ENCODE peak calls at places on chromosomes 11 and 22, in nine cellular contexts. Z, G, U, H, C, S, V, O and R are unnamed samples. For H3K4me1, the result is how much of the 10 kb centered on the place peaks cover.

GRCh38 chr22:19546680-19547079 is 22.5 kb upstream of the CLDN5 start:
- DNase-seq in Z (no peak), G (no peak), U (no peak), H (no peak), C (no peak), S (no peak), V (no peak), O (no peak), R (no peak)

GRCh38 chr11:47282462-47282861 is 12.5 kb downstream of the MADD start:
- DNase-seq in Z (no peak), G (no peak), U (no peak), H (no peak), C (no peak), S (no peak), V (no peak), O (no peak), R (no peak)

GRCh38 chr22:44698531-44699421 is 3.2 kb upstream of the PRR5 start:
- DNase-seq in Z (peak), G (no peak), U (peak), H (peak), C (peak), S (no peak), V (no peak), O (no peak), R (no peak)

GRCh38 chr22:19818264-19819208 is 36.1 kb downstream of the GNB1L start:
- DNase-seq in Z (no peak), G (no peak), U (no peak), H (no peak), C (no peak), S (no peak), V (peak), O (peak), R (no peak)

GRCh38 chr11:71062199-71062598 is 190.2 kb downstream of the SHANK2 start:
- DNase-seq in Z (no peak), G (no peak), U (no peak), H (no peak), C (no peak), S (no peak), V (no peak), O (no peak), R (no peak)

GRCh38 chr11:18209058-18209457 is 27.5 kb downstream of the SAA4 start:
- DNase-seq in Z (no peak), G (no peak), U (no peak), H (no peak), C (no peak), S (no peak), V (no peak), O (no peak), R (no peak)

GRCh38 chr11:95429376-95429907 is 198.4 kb upstream of the SESN3 start:
- DNase-seq in Z (no peak), G (no peak), U (no peak), H (no peak), C (no peak), S (no peak), V (no peak), O (no peak), R (no peak)

GRCh38 chr22:49958462-49958921 is 2.1 kb upstream of the PIM3 start:
- DNase-seq in Z (no peak), G (no peak), U (no peak), H (no peak), C (no peak), S (no peak), V (no peak), O (peak), R (no peak)

GRCh38 chr11:60985991-60986915 is 14.8 kb downstream of the CD6 start:
- DNase-seq in Z (no peak), G (no peak), U (no peak), H (peak), C (no peak), S (peak), V (peak), O (peak), R (peak)

GRCh38 chr11:129852125-129852740 is 36.6 kb downstream of the TMEM45B start:
- DNase-seq in Z (no peak), G (no peak), U (no peak), H (no peak), C (no peak), S (no peak), V (no peak), O (no peak), R (no peak)

GRCh38 chr11:109309153-109309552 is 112.8 kb upstream of the C11orf87 start:
- DNase-seq in Z (no peak), G (no peak), U (peak), H (no peak), C (peak), S (no peak), V (no peak), O (no peak), R (no peak)

GRCh38 chr11:95585071-95585751 is 204.4 kb downstream of the FAM76B start:
- DNase-seq in Z (no peak), G (no peak), U (no peak), H (no peak), C (no peak), S (no peak), V (no peak), O (no peak), R (peak)

GRCh38 chr22:33923660-33924246 is 3.5 kb upstream of the LARGE1 start:
- DNase-seq in Z (peak), G (no peak), U (peak), H (no peak), C (peak), S (peak), V (peak), O (no peak), R (peak)

GRCh38 chr11:18775492-18776292 is 15.9 kb downstream of the PTPN5 start:
- DNase-seq in Z (peak), G (peak), U (peak), H (peak), C (peak), S (peak), V (peak), O (peak), R (no peak)

DNA sequence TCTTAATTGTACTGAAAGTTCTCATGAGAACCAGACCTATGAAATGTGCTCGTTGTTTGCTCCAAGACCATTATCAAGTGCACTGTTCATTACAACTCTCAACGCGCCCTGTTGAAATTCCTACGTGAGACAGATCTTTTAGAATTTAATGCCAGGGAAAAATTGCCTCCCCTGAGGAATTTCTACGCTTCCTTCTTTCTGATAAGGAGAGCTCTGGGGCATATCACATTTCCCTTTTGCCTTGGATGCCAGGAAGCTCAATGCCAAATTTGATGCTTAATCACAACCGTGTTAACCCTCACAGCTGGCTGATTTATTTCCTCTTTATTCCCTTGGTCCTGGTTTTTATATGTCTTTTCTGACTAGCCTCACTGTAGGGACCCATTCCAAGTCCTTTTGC is 109.3 kb downstream of the MICAL2 start:
- DNase-seq in Z (no peak), G (no peak), U (peak), H (no peak), C (no peak), S (no peak), V (no peak), O (no peak), R (no peak)
- H3K4me1 ChIP-seq in Z (under half), G (under half), U (under half), H (under half), C (under half), S (under half), V (half or more), O (half or more), R (under half)

DNA sequence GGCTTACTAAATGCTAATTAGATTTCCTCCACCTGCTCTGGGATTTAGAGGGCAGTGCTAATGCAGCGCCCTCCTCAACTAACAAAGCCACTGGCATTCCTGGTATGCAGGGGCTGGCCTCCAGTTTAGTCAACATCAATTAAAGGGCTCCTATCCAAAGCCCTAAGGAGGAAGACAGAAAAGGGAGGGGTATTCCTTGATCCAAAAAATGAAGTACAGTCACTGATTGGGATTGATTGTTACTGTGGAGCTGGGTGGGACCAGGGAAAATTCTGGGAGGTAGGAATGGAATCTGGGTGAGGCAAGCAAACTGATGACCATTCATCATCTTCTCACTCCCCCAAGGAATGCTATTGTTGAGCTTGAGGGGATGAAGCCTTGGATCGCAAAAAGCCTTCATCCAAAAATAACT is 52.2 kb downstream of the GAB2 start:
- DNase-seq in Z (peak), G (no peak), U (peak), H (no peak), C (no peak), S (no peak), V (no peak), O (no peak), R (peak)
- H3K27ac ChIP-seq in Z (peak), G (no peak), U (no peak), H (no peak), C (no peak), S (no peak), V (peak), O (peak), R (no peak)

GRCh38 chr11:67470337-67471002 is 1.4 kb upstream of the TMEM134 start:
- DNase-seq in Z (no peak), G (no peak), U (no peak), H (no peak), C (no peak), S (no peak), V (no peak), O (no peak), R (no peak)
- H3K4me1 ChIP-seq in Z (under half), G (under half), U (under half), H (under half), C (under half), S (under half), V (under half), O (under half), R (under half)

GRCh38 chr11:111329306-111330204 is 31.2 kb downstream of the POU2AF3 start:
- DNase-seq in Z (no peak), G (no peak), U (no peak), H (no peak), C (no peak), S (peak), V (no peak), O (no peak), R (no peak)
- H3K27ac ChIP-seq in Z (no peak), G (no peak), U (no peak), H (no peak), C (no peak), S (peak), V (no peak), O (no peak), R (no peak)

GRCh38 chr11:73267122-73267846 is 4.9 kb upstream of the P2RY6 start:
- DNase-seq in Z (no peak), G (no peak), U (no peak), H (no peak), C (no peak), S (no peak), V (no peak), O (no peak), R (no peak)

GRCh38 chr11:73268671-73269271 is 3.4 kb upstream of the P2RY6 start:
- DNase-seq in Z (no peak), G (no peak), U (no peak), H (no peak), C (no peak), S (no peak), V (no peak), O (peak), R (no peak)

GRCh38 chr11:73266644-73267015 is 5.5 kb upstream of the P2RY6 start:
- DNase-seq in Z (no peak), G (no peak), U (no peak), H (no peak), C (no peak), S (no peak), V (no peak), O (no peak), R (no peak)

GRCh38 chr11:73269353-73270088 is 2.6 kb upstream of the P2RY6 start:
- DNase-seq in Z (no peak), G (no peak), U (no peak), H (no peak), C (peak), S (no peak), V (no peak), O (peak), R (peak)

GRCh38 chr11:73267921-73268540 is 4.1 kb upstream of the P2RY6 start:
- DNase-seq in Z (no peak), G (no peak), U (no peak), H (no peak), C (no peak), S (no peak), V (no peak), O (no peak), R (no peak)
- H3K4me1 ChIP-seq in Z (under half), G (under half), U (under half), H (under half), C (under half), S (under half), V (under half), O (under half), R (under half)

DNA sequence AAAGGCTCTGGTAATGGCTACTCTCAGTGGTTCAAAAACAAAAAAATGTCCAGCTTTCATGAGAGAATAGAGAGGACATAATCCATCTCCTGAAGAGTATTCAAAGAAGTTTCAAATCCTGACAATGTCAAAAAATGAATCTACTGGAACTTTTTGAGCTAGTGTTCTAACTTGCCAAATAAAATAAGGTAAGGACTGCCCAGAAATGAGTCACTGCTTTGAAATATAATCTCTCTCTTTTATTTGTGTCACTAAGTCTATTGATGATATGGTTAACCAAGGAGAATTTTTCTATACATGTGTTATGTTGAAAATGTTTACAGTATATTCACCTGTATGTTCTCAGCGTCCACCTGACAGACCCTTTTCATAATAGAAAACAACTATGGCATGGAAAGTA is 3.4 kb downstream of the GUCY1A2 start:
- DNase-seq in Z (no peak), G (no peak), U (no peak), H (no peak), C (no peak), S (no peak), V (no peak), O (no peak), R (no peak)
- H3K27ac ChIP-seq in Z (no peak), G (no peak), U (no peak), H (no peak), C (no peak), S (no peak), V (no peak), O (no peak), R (no peak)

DNA sequence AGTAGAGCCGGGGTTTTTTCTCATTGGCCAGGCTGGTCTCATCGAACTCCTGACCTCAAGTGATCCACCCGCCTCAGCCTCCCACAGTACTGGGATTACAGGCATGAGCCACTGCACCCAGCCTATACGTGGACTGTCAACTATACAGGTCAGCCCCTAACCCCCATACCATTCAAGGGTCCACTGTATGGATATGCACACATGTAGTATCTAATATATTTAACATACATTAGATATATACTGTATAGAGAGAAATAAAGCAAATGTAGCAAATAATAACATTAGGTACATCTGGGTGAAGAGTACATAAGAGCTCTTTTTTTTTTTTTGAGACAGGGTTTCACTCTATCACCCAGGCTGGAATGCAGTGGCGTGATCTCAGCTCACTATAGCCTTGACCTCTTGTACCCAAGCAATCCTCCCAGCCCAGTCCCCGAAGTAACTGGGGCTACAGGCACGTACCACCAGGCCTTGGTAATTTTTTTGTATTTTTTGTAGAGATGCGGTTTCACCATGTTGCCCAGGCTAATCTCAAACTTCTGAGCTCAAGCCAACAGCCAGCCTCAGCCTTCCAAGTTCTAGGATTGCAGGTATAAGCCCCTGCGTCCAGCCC is 1.5 kb upstream of the ATP5MGL start:
- DNase-seq in Z (no peak), G (no peak), U (no peak), H (no peak), C (peak), S (no peak), V (no peak), O (no peak), R (no peak)
- H3K4me1 ChIP-seq in Z (under half), G (under half), U (under half), H (under half), C (half or more), S (under half), V (under half), O (half or more), R (under half)

GRCh38 chr11:124174001-124174400 is 9.1 kb upstream of the OR10D3 start:
- DNase-seq in Z (peak), G (no peak), U (peak), H (no peak), C (peak), S (no peak), V (no peak), O (no peak), R (peak)
- H3K27ac ChIP-seq in Z (peak), G (no peak), U (no peak), H (no peak), C (no peak), S (no peak), V (no peak), O (no peak), R (no peak)

GRCh38 chr22:29016067-29016938 is 45.3 kb downstream of the C22orf31 start:
- DNase-seq in Z (no peak), G (no peak), U (no peak), H (no peak), C (no peak), S (no peak), V (no peak), O (no peak), R (no peak)
- H3K4me1 ChIP-seq in Z (under half), G (under half), U (half or more), H (under half), C (under half), S (under half), V (under half), O (under half), R (under half)

DNA sequence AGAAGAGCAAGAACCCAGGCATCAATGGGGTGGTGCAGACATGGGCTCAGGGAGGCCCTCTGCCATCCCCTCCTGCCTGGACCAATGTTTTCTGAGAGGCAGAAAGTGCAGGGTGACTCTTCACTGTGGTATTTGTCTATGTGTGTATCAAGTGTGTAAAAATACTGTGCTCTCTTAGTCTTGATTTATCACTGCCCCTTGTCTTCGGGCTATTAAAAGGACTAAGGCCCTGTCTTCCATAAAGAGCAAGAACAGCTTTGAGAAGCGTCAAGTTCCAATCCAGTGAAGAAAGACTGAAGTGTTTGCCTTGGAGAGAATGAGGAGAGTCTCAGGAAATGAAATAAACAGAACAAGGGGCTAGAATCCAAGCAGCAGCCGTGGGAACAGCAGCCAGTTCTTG is 14.4 kb downstream of the PRSS23 start:
- DNase-seq in Z (no peak), G (no peak), U (no peak), H (no peak), C (no peak), S (no peak), V (no peak), O (no peak), R (no peak)
- H3K27ac ChIP-seq in Z (no peak), G (peak), U (peak), H (no peak), C (peak), S (peak), V (no peak), O (peak), R (no peak)